ENCODE peak calls at places on chromosomes 13 and 19, in six cellular contexts. H is H1, R is adrenal gland, N is spleen, L is uterus, G is ovary. M is an unnamed sample.

GRCh38 chr13:36282818-36283432 is 14.7 kb downstream of the CCDC169 start:
- DNase-seq in G (no peak), N (no peak), L (no peak), R (no peak), H (no peak), M (no peak)

GRCh38 chr13:51804295-51805172 is 571 bp upstream of the DHRS12 start:
- DNase-seq in N (peak), H (no peak), R (peak), G (no peak), L (peak), M (no peak)

GRCh38 chr19:38685666-38686529 is 38.4 kb downstream of the ACTN4 start:
- DNase-seq in R (no peak), N (no peak), G (no peak), L (no peak), H (peak), M (no peak)

GRCh38 chr19:2529473-2529918 is 53.6 kb downstream of the GADD45B start:
- DNase-seq in N (peak), L (no peak), R (no peak), H (no peak), G (no peak), M (peak)

GRCh38 chr19:13906525-13906904 is 514 bp downstream of the CC2D1A start:
- DNase-seq in R (no peak), G (no peak), H (no peak), N (no peak), L (no peak), M (peak)

GRCh38 chr19:38383184-38383583 is 4.7 kb downstream of the GGN start:
- DNase-seq in H (no peak), R (no peak), L (no peak), N (no peak), G (no peak), M (no peak)

GRCh38 chr19:51246153-51246552 is 4.7 kb upstream of the SIGLECL1 start:
- DNase-seq in L (no peak), H (no peak), N (no peak), G (no peak), R (no peak), M (no peak)

GRCh38 chr19:7535993-7536685 is 622 bp downstream of the PNPLA6 start:
- DNase-seq in N (no peak), H (no peak), L (no peak), G (no peak), R (no peak), M (no peak)

GRCh38 chr19:38173324-38174041 is 50.5 kb downstream of the DPF1 start:
- DNase-seq in G (no peak), N (peak), R (peak), L (no peak), H (no peak), M (peak)

GRCh38 chr13:29503041-29503837 is 92.2 kb downstream of the SLC7A1 start:
- DNase-seq in R (no peak), G (no peak), L (no peak), N (peak), H (peak), M (no peak)

GRCh38 chr13:113802090-113802531 is 43.1 kb downstream of the TMEM255B start:
- DNase-seq in G (peak), L (peak), H (peak), R (no peak), N (peak), M (no peak)

GRCh38 chr19:3096902-3097326 is 2.8 kb downstream of the GNA11 start:
- DNase-seq in N (peak), L (no peak), R (no peak), H (no peak), G (no peak), M (no peak)

GRCh38 chr19:927044-927706 is 1.3 kb downstream of the ARID3A start:
- DNase-seq in G (peak), L (peak), N (peak), H (no peak), R (peak), M (peak)

GRCh38 chr19:51107406-51108065 is 673 bp downstream of the CTU1 start:
- DNase-seq in N (no peak), L (no peak), H (no peak), G (no peak), R (no peak), M (no peak)

GRCh38 chr19:57056972-57057371 is 62.8 kb upstream of the USP29 start:
- DNase-seq in L (peak), R (peak), H (no peak), N (no peak), G (peak), M (no peak)

GRCh38 chr19:44904426-44904994 is 1.1 kb upstream of the APOE start:
- DNase-seq in N (no peak), G (no peak), L (no peak), R (peak), H (peak), M (no peak)

GRCh38 chr13:37539176-37539575 is 59.4 kb downstream of the POSTN start:
- DNase-seq in G (no peak), R (no peak), H (no peak), L (no peak), N (no peak), M (no peak)

GRCh38 chr13:51814825-51815650 is 11.1 kb upstream of the DHRS12 start:
- DNase-seq in L (peak), H (peak), G (peak), N (no peak), R (peak), M (no peak)

DNA sequence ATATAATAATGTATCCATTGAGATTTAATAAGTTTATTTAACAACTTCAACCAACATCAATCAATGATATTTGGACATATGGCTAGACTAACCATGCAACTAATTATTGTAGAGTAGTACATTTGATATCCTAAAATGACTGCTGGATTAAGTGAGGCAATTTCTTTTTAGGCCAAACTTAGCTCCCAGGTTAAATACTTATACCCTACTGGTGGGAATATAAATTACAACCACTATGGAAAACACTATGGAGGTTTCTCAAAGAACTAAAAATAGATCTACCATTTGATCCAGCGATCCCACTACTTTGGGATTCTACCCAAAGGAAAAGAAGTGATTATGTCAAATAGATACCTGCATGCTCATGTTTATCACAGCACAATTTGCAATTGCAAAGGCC is 345.8 kb downstream of the RBM26 start:
- DNase-seq in L (no peak), R (no peak), N (no peak), H (no peak), G (no peak), M (no peak)
- TF ChIP-seq CTCF in L (no peak), R (no peak), N (no peak), H (peak), G (no peak), M (no peak)

DNA sequence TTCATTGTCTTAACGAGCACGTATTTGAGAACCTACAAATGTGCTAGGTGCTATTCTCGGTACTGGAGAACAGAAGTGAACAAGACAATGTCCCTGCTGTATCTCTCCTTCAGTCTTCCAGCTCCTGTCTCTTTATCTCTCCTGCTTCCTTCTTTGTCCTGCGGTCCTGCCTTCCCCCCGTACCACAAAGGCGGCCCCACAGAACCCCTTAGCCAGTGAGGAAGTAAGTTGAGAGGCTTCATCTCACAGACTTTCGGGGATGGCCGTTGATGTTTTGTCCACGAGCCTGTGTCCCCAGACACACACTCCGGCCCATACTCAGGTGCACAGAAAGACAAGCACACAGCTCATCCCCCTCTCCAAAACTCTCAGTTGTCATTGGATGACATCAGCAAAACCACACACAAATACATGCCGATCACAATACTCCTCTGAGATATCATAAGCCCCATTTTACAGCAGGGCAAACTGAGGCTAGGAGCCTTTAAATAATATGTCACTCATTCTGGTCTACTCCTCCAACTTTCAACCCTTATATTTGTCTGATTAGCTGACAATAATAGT is 499 bp upstream of the SWSAP1 start:
- DNase-seq in G (no peak), N (no peak), H (no peak), L (no peak), R (no peak), M (no peak)
- TF ChIP-seq POLR2A in G (no peak), N (no peak), H (no peak), L (no peak), R (no peak), M (no peak)

DNA sequence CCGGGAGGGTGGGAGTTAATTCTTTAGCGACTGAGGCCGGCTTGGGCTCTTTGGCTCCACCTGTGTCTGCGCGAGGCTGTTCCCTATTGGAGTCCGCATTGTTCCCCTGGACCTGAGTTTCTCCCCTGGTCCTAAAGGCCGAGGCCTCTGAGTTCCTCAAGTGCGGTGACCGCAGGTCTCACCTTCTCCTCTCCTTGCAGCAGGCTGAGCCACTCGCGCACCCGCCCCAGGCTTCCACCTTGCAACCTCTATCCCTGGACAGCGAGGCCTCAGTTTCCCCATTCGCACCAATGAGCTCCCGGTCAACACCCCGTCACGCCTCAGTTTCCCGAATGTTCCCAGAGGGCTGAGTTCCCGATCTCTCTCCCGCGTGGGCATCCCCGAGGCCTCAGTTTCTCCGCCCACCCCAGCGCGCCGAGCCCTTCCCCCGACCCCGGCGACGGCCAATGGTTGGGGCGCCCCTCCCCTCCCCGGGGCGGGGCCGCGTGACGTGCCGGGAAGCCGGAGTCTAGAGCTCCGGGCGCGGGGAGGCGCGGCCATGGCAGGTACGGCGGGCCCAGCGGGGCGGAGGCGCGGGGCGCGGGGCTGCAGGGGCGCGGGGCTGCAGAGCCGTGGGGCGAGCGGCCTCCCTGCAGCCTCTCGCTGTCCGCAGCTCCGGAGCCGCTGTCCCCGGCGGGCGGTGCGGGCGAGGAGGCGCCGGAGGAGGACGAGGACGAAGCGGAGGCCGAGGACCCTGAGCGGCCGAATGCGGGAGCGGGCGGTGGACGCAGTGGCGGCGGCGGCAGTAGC is at the start of gene MPND:
- DNase-seq in H (peak), L (peak), N (peak), R (peak), G (peak), M (peak)
- TF ChIP-seq CTCF in H (peak), L (peak), N (peak), R (peak), G (no peak), M (peak)

DNA sequence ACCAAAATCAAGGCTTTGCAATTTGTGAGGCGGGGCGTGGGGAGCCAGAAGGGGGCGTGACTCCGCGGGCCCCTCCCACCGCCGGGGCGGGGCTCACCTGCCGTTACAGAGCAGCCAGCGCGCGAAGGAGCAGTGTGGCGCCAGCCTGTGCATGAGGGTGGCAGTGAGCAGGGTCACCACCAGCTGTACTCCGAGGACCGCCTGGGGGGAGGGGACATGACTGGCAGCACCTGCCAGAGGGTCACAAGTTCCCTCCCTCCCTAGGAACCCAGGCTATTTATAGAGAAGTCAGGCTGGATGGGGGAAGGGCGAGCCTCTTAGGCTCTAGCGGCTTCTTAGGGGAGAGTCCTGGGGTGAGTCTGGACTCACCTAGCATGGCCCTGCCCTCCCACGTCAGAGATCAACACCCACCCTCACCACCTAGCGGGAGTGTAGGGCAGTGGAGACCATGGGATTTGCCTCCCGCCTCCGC is 3.6 kb downstream of the TMEM161A start:
- DNase-seq in L (no peak), R (no peak), G (no peak), N (no peak), H (peak), M (no peak)
- TF ChIP-seq POLR2A in L (no peak), R (no peak), G (no peak), N (no peak), H (no peak), M (peak)

GRCh38 chr13:23504188-23504587 is 66.0 kb upstream of the TNFRSF19 start:
- DNase-seq in N (no peak), G (no peak), H (no peak), L (no peak), R (no peak), M (no peak)
- TF ChIP-seq CTCF in N (no peak), G (no peak), H (no peak), L (no peak), R (no peak), M (no peak)

DNA sequence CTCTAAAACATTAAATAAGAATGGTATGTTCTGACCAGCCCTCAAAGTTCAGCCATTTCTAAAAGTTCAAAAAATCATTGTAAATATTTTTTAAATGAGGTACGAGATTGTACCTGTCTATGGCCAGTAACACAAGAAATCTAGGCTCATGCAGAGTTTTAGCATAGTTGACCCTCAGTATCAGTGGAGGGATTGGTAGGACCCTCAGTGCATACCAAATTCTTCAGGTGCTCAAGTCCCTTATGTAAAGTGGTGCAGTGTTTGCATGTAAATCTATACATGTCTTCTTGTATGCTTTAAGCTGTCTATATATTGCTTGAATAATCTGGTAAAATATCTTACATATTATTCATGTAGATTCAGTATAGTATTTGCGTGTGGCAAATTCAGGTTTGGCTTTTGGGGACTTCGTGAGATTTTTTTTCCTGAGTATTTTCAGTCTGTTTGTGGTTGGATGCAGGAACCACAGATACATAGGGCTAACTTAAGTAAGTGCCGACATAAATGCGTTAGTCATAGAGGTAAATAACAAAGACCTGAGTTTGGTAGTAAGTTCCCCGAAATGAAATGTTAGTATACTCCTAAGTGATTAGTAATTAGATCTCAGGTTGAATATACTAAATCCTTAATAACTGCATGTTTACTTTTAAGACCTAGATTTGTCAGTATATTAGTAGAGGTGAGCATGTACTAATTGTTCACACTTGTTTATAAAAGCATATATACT is 7.8 kb downstream of the MIR17HG start:
- DNase-seq in G (no peak), H (no peak), R (no peak), L (no peak), N (no peak), M (no peak)
- TF ChIP-seq POLR2A in G (no peak), H (peak), R (no peak), L (no peak), N (no peak), M (no peak)

GRCh38 chr19:49533551-49534488 is 6.0 kb downstream of the RCN3 start:
- DNase-seq in G (peak), N (peak), R (peak), L (peak), H (peak), M (peak)
- TF ChIP-seq CTCF in G (no peak), N (peak), R (peak), L (peak), H (peak), M (peak)

DNA sequence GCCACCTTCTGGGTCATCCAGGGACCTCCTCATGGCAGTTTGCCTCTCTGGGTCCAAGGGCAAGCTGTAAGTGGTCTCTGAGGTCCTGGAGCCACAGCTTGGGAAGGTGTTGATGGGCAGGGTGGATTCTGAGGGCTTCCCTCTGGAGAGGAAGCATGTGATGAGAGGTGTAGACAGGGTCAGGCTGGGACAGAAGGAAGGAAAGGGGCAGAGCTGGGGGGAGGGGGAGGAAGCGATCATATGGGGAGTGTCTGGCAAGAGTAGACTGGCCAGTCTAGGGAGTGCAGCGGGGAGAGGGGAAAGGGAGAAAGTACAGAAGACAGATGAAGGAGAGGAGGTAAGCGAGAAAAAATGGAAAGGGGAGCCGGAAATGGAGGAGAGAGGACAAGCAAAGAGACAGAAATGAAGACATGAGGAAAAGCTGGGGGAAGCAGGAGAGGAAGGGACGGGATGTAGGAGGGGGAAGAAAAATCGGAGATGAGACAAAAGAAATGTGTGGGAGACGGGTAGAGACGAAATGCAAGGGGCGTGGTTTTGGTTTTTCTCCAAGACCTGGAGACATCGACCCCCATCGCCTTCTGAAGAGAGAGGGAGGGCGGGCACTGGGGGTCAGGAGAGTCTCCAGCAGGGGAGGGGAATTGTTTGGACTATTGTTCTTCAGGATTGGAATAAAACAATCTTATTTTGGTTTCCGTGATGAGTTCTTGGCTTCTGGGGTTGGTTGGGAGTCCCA is 26.6 kb downstream of the ZSWIM9 start:
- DNase-seq in G (no peak), L (no peak), H (no peak), N (no peak), R (peak), M (no peak)
- TF ChIP-seq POLR2A in G (no peak), L (no peak), H (no peak), N (no peak), R (no peak), M (no peak)

GRCh38 chr19:53536223-53536543 is 1.8 kb upstream of the ZNF331 start:
- DNase-seq in L (no peak), H (no peak), G (no peak), R (no peak), N (no peak), M (no peak)

GRCh38 chr19:53538378-53539109 is 599 bp downstream of the ZNF331 start:
- DNase-seq in N (no peak), H (no peak), R (peak), L (no peak), G (no peak), M (no peak)

GRCh38 chr19:53540091-53540490 is 2.1 kb downstream of the ZNF331 start:
- DNase-seq in H (no peak), L (no peak), R (no peak), G (no peak), N (no peak), M (no peak)

GRCh38 chr19:53537126-53537522 is 821 bp upstream of the ZNF331 start:
- DNase-seq in R (no peak), H (no peak), G (no peak), L (no peak), N (no peak), M (no peak)

DNA sequence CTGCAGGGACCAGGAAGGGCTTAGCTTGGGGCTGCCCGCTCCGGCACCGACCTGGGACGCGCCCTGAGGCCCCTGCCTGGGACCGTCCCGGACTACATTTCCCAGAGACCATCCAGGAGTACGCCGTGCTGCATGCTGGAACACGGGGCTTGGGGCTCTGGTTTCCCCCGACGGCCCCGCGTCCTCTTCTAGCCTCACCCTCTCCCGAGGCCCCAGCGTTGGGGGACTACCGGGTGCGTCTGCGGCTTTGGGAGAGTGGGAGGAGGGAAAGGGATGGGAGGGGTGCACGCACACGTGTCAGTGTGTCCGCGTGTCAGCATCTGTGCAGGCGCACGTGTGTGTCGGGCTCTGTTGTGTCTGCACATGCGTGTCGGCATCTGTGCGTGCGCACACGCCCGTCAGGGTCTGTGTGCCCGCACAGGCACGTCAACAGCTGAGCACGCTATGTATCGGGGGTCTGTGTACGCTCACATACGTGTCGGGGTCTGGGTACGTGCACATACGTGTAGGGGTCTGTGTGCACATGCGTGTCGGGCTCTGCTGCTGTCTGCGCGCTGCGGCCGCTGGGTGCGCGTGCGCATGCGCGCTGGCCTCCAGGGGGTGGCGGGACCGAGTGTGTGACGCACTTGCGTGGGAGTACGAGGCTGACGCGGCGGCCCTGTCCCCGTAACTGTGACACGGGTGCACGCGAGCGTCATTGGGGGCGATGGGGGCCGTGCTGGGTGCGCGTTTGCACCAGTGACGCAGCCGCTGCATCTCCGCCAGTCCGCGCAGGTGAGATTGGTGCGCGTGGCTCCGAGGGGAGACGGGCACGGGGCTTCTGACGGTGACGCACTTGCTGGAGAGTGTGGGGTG is at the start of gene ZNF331:
- DNase-seq in G (peak), N (peak), R (peak), L (peak), H (peak), M (peak)
- TF ChIP-seq CTCF in G (peak), N (peak), R (peak), L (peak), H (peak), M (peak)

GRCh38 chr19:19138110-19138981 is at the start of gene TMEM161A:
- DNase-seq in R (peak), L (peak), G (peak), H (peak), N (peak), M (peak)
- TF ChIP-seq POLR2A in R (peak), L (peak), G (peak), H (no peak), N (no peak), M (peak)